ENCODE peak calls at places on chromosomes 13 and 19, in five cellular contexts. One of them, this sample, is unnamed.

GRCh38 chr19:4456843-4457653 is 546 bp downstream of the UBXN6 start:
- DNase-seq in stimulated activated CD4-positive, alpha-beta T cell treated with anti-CD3 and anti-CD28 coated beads, Interleukin-2, amount 100 ng/mL, for 48 hours: no peak
- DNase-seq in hypothalamus: peak
- DNase-seq in mesendoderm: peak
- DNase-seq in BJ: no peak
- DNase-seq in this sample: no peak

GRCh38 chr13:92074658-92075057 is 676.2 kb downstream of the GPC5 start:
- DNase-seq in mesendoderm: peak
- DNase-seq in hypothalamus: no peak
- DNase-seq in stimulated activated CD4-positive, alpha-beta T cell treated with anti-CD3 and anti-CD28 coated beads, Interleukin-2, amount 100 ng/mL, for 48 hours: no peak
- DNase-seq in BJ: no peak
- DNase-seq in this sample: no peak

GRCh38 chr13:31424130-31424729 is 224.5 kb downstream of the B3GLCT start:
- DNase-seq in hypothalamus: no peak
- DNase-seq in mesendoderm: peak
- DNase-seq in stimulated activated CD4-positive, alpha-beta T cell treated with anti-CD3 and anti-CD28 coated beads, Interleukin-2, amount 100 ng/mL, for 48 hours: peak
- DNase-seq in BJ: no peak
- DNase-seq in this sample: peak

GRCh38 chr13:41054212-41054877 is 7.0 kb upstream of the WBP4 start:
- DNase-seq in stimulated activated CD4-positive, alpha-beta T cell treated with anti-CD3 and anti-CD28 coated beads, Interleukin-2, amount 100 ng/mL, for 48 hours: peak
- DNase-seq in hypothalamus: no peak
- DNase-seq in mesendoderm: peak
- DNase-seq in BJ: peak
- DNase-seq in this sample: no peak

GRCh38 chr13:109874921-109875454 is 88.6 kb upstream of the IRS2 start:
- DNase-seq in mesendoderm: no peak
- DNase-seq in BJ: peak
- DNase-seq in stimulated activated CD4-positive, alpha-beta T cell treated with anti-CD3 and anti-CD28 coated beads, Interleukin-2, amount 100 ng/mL, for 48 hours: no peak
- DNase-seq in hypothalamus: no peak
- DNase-seq in this sample: peak

GRCh38 chr13:24168392-24168750 is 7.9 kb downstream of the SPATA13 start:
- DNase-seq in mesendoderm: no peak
- DNase-seq in hypothalamus: no peak
- DNase-seq in stimulated activated CD4-positive, alpha-beta T cell treated with anti-CD3 and anti-CD28 coated beads, Interleukin-2, amount 100 ng/mL, for 48 hours: no peak
- DNase-seq in BJ: no peak
- DNase-seq in this sample: no peak

GRCh38 chr13:91154553-91154952 is 192.9 kb upstream of the MIR17HG start:
- DNase-seq in hypothalamus: no peak
- DNase-seq in mesendoderm: peak
- DNase-seq in stimulated activated CD4-positive, alpha-beta T cell treated with anti-CD3 and anti-CD28 coated beads, Interleukin-2, amount 100 ng/mL, for 48 hours: no peak
- DNase-seq in BJ: peak
- DNase-seq in this sample: no peak

GRCh38 chr13:67094078-67094477 is 136.1 kb downstream of the PCDH9 start:
- DNase-seq in mesendoderm: no peak
- DNase-seq in BJ: no peak
- DNase-seq in hypothalamus: no peak
- DNase-seq in stimulated activated CD4-positive, alpha-beta T cell treated with anti-CD3 and anti-CD28 coated beads, Interleukin-2, amount 100 ng/mL, for 48 hours: no peak
- DNase-seq in this sample: no peak

GRCh38 chr13:39362652-39363390 is 240.2 kb downstream of the LHFPL6 start:
- DNase-seq in BJ: no peak
- DNase-seq in hypothalamus: no peak
- DNase-seq in mesendoderm: no peak
- DNase-seq in stimulated activated CD4-positive, alpha-beta T cell treated with anti-CD3 and anti-CD28 coated beads, Interleukin-2, amount 100 ng/mL, for 48 hours: no peak
- DNase-seq in this sample: no peak

GRCh38 chr13:110910013-110910890 is 4.6 kb downstream of the ANKRD10 start:
- DNase-seq in hypothalamus: no peak
- DNase-seq in stimulated activated CD4-positive, alpha-beta T cell treated with anti-CD3 and anti-CD28 coated beads, Interleukin-2, amount 100 ng/mL, for 48 hours: no peak
- DNase-seq in mesendoderm: no peak
- DNase-seq in BJ: no peak
- DNase-seq in this sample: no peak

This sample was measured in GM04503.